ENCODE peak calls at places on chromosomes 5 and 9, in seven cellular contexts. C, L, N, T, K, X and I are unnamed samples.

GRCh38 chr5:148799737-148800527 is 26.5 kb upstream of the ADRB2 start:
- DNase-seq in N (no peak), L (no peak), X (no peak), C (no peak), K (no peak), T (no peak), I (peak)

GRCh38 chr9:34783951-34784487 is 74.1 kb upstream of the CCL21 start:
- DNase-seq in X (no peak), C (no peak), L (no peak), K (no peak), N (no peak), T (no peak), I (no peak)

GRCh38 chr5:79133121-79133656 is 21.6 kb downstream of the BHMT start:
- DNase-seq in X (peak), K (no peak), C (no peak), L (peak), N (peak), T (no peak), I (no peak)

GRCh38 chr9:8677725-8678124 is 878.1 kb upstream of the DMAC1 start:
- DNase-seq in T (no peak), X (no peak), C (no peak), L (no peak), N (no peak), K (no peak), I (no peak)

GRCh38 chr5:142277796-142278195 is 47.0 kb downstream of the SPRY4 start:
- DNase-seq in L (no peak), X (no peak), C (no peak), N (no peak), K (no peak), T (no peak), I (no peak)

GRCh38 chr5:53113947-53114346 is 4.4 kb upstream of the MOCS2 start:
- DNase-seq in C (no peak), T (no peak), N (no peak), K (no peak), L (no peak), X (no peak), I (no peak)

GRCh38 chr5:158716668-158717067 is 383.0 kb downstream of the EBF1 start:
- DNase-seq in T (no peak), X (peak), K (no peak), L (no peak), N (no peak), C (no peak), I (no peak)

GRCh38 chr5:68505917-68506860 is 290.6 kb downstream of the PIK3R1 start:
- DNase-seq in X (peak), N (no peak), C (no peak), L (peak), K (no peak), T (no peak), I (peak)

GRCh38 chr5:54722846-54723433 is 205.4 kb downstream of the SNX18 start:
- DNase-seq in T (no peak), N (peak), X (peak), L (peak), K (no peak), C (no peak), I (peak)

GRCh38 chr5:177132504-177133118 is 962 bp upstream of the NSD1 start:
- DNase-seq in C (peak), N (no peak), T (peak), L (peak), K (no peak), X (peak), I (no peak)

GRCh38 chr9:134294228-134295071 is 31.8 kb upstream of the RXRA start:
- DNase-seq in X (peak), C (no peak), N (peak), L (peak), K (no peak), T (no peak), I (peak)

GRCh38 chr9:22041329-22041728 is 32.2 kb upstream of the CDKN2B start:
- DNase-seq in N (no peak), T (no peak), C (no peak), X (no peak), K (no peak), L (no peak), I (no peak)
- H3K4me3 ChIP-seq in N (no peak), T (no peak), C (no peak), X (no peak), K (no peak), L (no peak), I (no peak)

DNA sequence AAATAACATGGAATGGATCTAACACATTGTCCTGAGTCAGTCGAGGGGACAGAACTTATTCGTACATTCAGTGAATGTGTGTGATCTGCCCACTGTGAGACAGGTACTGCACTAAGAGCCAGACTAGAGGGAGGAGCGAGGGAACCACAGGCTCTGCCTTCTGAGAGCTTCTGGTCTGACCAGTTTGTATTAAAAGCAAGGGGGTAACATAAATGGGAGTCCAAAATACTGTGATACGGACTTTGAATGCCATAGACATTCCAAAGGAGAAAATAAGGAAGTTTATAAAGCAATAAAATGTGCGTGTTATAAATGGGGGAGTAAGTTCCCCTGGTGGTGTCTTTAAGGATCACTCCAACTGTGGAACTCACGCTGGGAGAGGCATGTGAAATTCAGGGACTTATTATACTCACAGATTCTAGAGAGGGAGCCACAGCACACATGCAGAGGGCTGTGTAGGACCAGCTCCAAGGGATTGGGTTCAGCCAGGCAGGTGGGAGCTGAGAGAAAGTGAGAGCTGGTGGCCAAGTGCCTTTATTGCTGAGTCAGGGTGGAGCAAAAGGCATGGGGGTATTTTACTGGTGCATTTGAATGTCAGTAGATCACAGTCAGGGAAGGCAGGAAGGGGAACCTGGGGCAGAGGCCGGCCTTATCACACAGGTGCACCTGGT is 186.5 kb upstream of the WWC1 start:
- DNase-seq in K (no peak), N (no peak), T (no peak), L (no peak), C (no peak), X (peak), I (no peak)
- TF ChIP-seq CTCF in K (no peak), N (peak), T (no peak), L (no peak), C (no peak), X (peak), I (peak)

DNA sequence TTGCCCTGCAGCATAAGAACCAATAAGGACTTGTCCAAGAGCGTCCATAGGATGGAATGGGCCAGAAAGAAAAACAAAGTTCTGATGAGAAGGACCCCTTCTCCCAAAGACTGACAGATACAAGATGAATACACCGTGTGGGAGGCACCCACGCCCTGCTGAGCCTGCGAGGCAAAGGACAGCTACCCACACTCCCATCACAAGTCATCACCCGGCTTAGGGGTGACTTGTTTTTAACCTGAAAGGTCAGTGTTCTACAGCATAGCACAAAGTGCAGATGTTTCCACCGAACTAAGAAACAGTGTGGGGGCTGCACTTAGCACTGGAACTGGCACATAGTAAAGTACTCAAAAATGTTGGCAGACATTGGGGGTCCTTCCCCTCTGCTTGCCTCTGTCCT is 13.9 kb downstream of the TNIP1 start:
- DNase-seq in T (no peak), K (no peak), X (no peak), C (no peak), L (no peak), N (no peak), I (no peak)
- H3K4me3 ChIP-seq in T (no peak), K (no peak), X (no peak), C (no peak), L (no peak), N (no peak), I (no peak)

GRCh38 chr9:94031380-94031779 is 52.9 kb upstream of the PTPDC1 start:
- DNase-seq in C (no peak), K (no peak), T (no peak), X (no peak), L (peak), N (peak), I (no peak)

GRCh38 chr9:94029932-94030317 is 54.3 kb upstream of the PTPDC1 start:
- DNase-seq in L (peak), K (no peak), C (no peak), N (no peak), T (no peak), X (no peak), I (no peak)

GRCh38 chr9:94033383-94033782 is 50.9 kb upstream of the PTPDC1 start:
- DNase-seq in T (no peak), X (no peak), K (no peak), N (no peak), L (no peak), C (no peak), I (no peak)

GRCh38 chr9:94031946-94032345 is 52.3 kb upstream of the PTPDC1 start:
- DNase-seq in T (no peak), K (no peak), C (no peak), L (peak), X (no peak), N (no peak), I (no peak)

GRCh38 chr9:94030318-94031179 is 53.7 kb upstream of the PTPDC1 start:
- DNase-seq in L (peak), N (peak), X (peak), K (peak), T (peak), C (peak), I (peak)
- TF ChIP-seq CTCF in L (no peak), N (no peak), X (no peak), K (no peak), T (no peak), C (no peak), I (no peak)